ENCODE peak calls at places on chromosomes 7 and 10, in eight cellular contexts. O is GM23338, R is hepatocyte, M is adrenal gland, F is mucosa of descending colon, G is uterus, S is prostate gland, C is ovary. P is an unnamed sample.

GRCh38 chr7:2379821-2380450 is 23.5 kb upstream of the CHST12 start:
- DNase-seq in R (no peak), S (no peak), F (no peak), O (no peak), C (no peak), M (no peak), G (no peak), P (no peak)

GRCh38 chr7:30276203-30276900 is 8.0 kb upstream of the ZNRF2 start:
- DNase-seq in F (no peak), O (peak; percentile 83), C (peak; percentile 38), S (no peak), G (peak; percentile 35), R (peak; percentile 77), M (peak; percentile 47), P (no peak)

GRCh38 chr7:132475669-132476116 is 100.6 kb downstream of the PLXNA4 start:
- DNase-seq in R (no peak), F (no peak), G (no peak), S (no peak), O (peak; percentile 35), M (no peak), C (no peak), P (no peak)

GRCh38 chr7:65971021-65971420 is 11.0 kb downstream of the GUSB start:
- DNase-seq in M (no peak), F (no peak), O (no peak), R (no peak), C (peak; percentile 10), S (no peak), G (no peak), P (no peak)

GRCh38 chr10:100364735-100365391 is 17.8 kb downstream of the SCD start:
- DNase-seq in G (peak; percentile 79), R (peak; percentile 89), M (peak; percentile 96), F (peak; percentile 91), S (peak; percentile 95), C (peak; percentile 87), O (peak; percentile 86), P (no peak)

GRCh38 chr10:97454330-97455036 is 8.5 kb downstream of the ZDHHC16 start:
- DNase-seq in R (peak; percentile 47), S (peak; percentile 70), C (no peak), F (no peak), O (no peak), G (no peak), M (no peak), P (no peak)

GRCh38 chr10:75771606-75772005 is 340.2 kb downstream of the LRMDA start:
- DNase-seq in M (no peak), O (no peak), C (no peak), G (no peak), F (no peak), S (no peak), R (no peak), P (no peak)

GRCh38 chr10:10508241-10508640 is 509.4 kb upstream of the CELF2 start:
- DNase-seq in O (no peak), R (no peak), F (no peak), M (no peak), S (no peak), C (no peak), G (no peak), P (no peak)

GRCh38 chr7:945556-946255 is 8.8 kb downstream of the ADAP1 start:
- DNase-seq in R (peak; percentile 94), F (peak; percentile 97), O (peak; percentile 79), M (no peak), C (peak; percentile 36), G (no peak), S (peak; percentile 85), P (no peak)

GRCh38 chr7:80139179-80139578 is 4.5 kb downstream of the GNAI1 start:
- DNase-seq in F (no peak), M (no peak), S (no peak), G (no peak), O (no peak), C (no peak), R (no peak), P (no peak)

GRCh38 chr7:12595148-12595547 is 24.6 kb downstream of the SCIN start:
- DNase-seq in F (no peak), S (no peak), G (no peak), R (no peak), M (no peak), O (no peak), C (no peak), P (no peak)

GRCh38 chr7:84195295-84196006 is 862 bp upstream of the SEMA3A start:
- DNase-seq in R (no peak), S (no peak), F (no peak), O (no peak), M (no peak), G (no peak), C (no peak), P (no peak)

GRCh38 chr10:70779088-70779487 is 6.1 kb downstream of the TBATA start:
- DNase-seq in M (no peak), G (no peak), S (no peak), O (no peak), F (no peak), R (no peak), C (no peak), P (no peak)

GRCh38 chr10:102384606-102385429 is 10.7 kb upstream of the NFKB2 start:
- DNase-seq in O (no peak), S (no peak), C (no peak), R (no peak), M (no peak), F (no peak), G (no peak), P (no peak)

GRCh38 chr7:70619130-70619529 is 512.8 kb upstream of the GALNT17 start:
- DNase-seq in S (no peak), O (peak; percentile 55), M (no peak), C (no peak), G (no peak), R (no peak), F (no peak), P (no peak)

GRCh38 chr10:24642921-24643678 is 80.6 kb downstream of the ARHGAP21 start:
- DNase-seq in M (no peak), C (no peak), F (no peak), S (peak; percentile 35), G (no peak), R (peak; percentile 73), O (peak; percentile 63), P (no peak)

GRCh38 chr10:18738835-18739234 is 79.6 kb downstream of the ARL5B start:
- DNase-seq in C (no peak), O (no peak), S (no peak), M (no peak), G (no peak), R (no peak), F (no peak), P (no peak)

GRCh38 chr7:130107949-130108674 is 37.8 kb downstream of the KLHDC10 start:
- DNase-seq in M (no peak), R (no peak), O (no peak), F (no peak), C (no peak), S (no peak), G (no peak), P (no peak)

GRCh38 chr10:35887686-35888085 is 245.6 kb upstream of the FZD8 start:
- DNase-seq in M (no peak), G (no peak), S (no peak), F (peak; percentile 64), O (no peak), C (no peak), R (no peak), P (no peak)

GRCh38 chr10:44675086-44675874 is 235.9 kb upstream of the TMEM72 start:
- DNase-seq in F (no peak), O (no peak), S (no peak), G (no peak), R (no peak), C (no peak), M (no peak), P (no peak)
- TF ChIP-seq CTCF in F (no peak), O (no peak), S (no peak), G (no peak), R (no peak), C (no peak), M (no peak), P (no peak)

DNA sequence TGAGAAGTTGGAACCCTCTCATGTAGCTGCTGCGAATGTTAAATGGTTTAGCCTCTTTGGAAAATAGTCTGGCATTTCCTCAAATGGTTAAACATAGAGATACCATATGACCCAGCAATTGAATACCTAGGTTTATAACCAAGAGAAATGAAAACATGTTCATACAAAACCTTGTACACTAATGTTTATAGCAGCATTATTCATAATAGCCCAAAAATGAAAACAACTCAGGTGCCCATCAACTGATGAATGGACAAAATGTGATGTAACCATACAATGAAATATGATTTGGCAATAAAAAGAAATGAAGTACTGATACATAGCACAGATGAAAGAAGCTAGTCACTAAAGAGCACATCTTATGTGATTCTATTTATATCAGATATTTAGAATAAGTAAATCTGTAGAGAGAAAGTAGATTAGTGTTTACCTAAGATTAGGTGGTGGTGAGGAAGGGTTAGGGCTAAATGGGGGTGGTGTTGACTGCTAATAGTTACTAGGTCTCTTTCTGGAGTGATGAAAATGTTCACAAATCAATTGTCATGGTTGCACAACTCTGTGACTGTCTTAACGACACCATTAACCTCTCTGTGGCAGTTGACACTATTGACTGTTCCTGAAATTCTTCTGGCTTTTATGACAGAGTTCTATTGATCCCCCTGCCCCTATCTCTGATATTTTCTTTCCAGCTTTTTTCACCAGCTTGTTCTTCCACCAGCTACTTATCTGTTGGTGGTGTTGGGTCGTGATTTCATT is 35.2 kb downstream of the VCL start:
- DNase-seq in R (no peak), F (no peak), M (no peak), G (no peak), S (no peak), C (no peak), O (no peak), P (no peak)
- H3K4me1 ChIP-seq in R (peaks cover 6% of the 10 kb centered on the region), F (no peaks in the 10 kb centered on the region), M (no peaks in the 10 kb centered on the region), G (no peaks in the 10 kb centered on the region), S (no peaks in the 10 kb centered on the region), C (peaks cover 10% of the 10 kb centered on the region), O (peaks cover 44% of the 10 kb centered on the region), P (peaks cover 35% of the 10 kb centered on the region)

GRCh38 chr7:27198138-27198841 is 1.6 kb downstream of the HOXA13 start:
- DNase-seq in S (peak; percentile 19), M (peak; percentile 9), O (no peak), F (peak; percentile 61), R (no peak), C (no peak), G (no peak), P (no peak)
- H3K4me3 ChIP-seq in S (peak overlapping the region; percentile 76), M (no peak overlapping the region), O (no peak overlapping the region), F (peak overlapping the region; percentile 68), R (peak overlapping the region; percentile 25), C (peak overlapping the region; percentile 20), G (peak overlapping the region; percentile 37), P (no peak overlapping the region)

GRCh38 chr7:37431413-37431812 is 17.3 kb downstream of the ELMO1 start:
- DNase-seq in S (no peak), R (no peak), O (no peak), M (no peak), G (no peak), F (no peak), C (no peak), P (no peak)

GRCh38 chr7:37430644-37431043 is 18.0 kb downstream of the ELMO1 start:
- DNase-seq in C (no peak), R (no peak), O (no peak), M (no peak), F (no peak), G (no peak), S (no peak), P (no peak)

GRCh38 chr7:37432240-37432917 is 16.3 kb downstream of the ELMO1 start:
- DNase-seq in S (no peak), F (no peak), R (no peak), G (no peak), C (no peak), M (no peak), O (no peak), P (no peak)

GRCh38 chr7:37435156-37435555 is 13.5 kb downstream of the ELMO1 start:
- DNase-seq in S (no peak), G (no peak), F (no peak), M (no peak), R (no peak), O (no peak), C (no peak), P (no peak)

GRCh38 chr7:37433166-37433565 is 15.5 kb downstream of the ELMO1 start:
- DNase-seq in S (no peak), F (no peak), M (no peak), G (no peak), R (no peak), O (peak; percentile 55), C (no peak), P (no peak)
- TF ChIP-seq CTCF in S (no peak), F (no peak), M (no peak), G (no peak), R (peak; percentile 2), O (peak; percentile 60), C (no peak), P (no peak)